ENCODE peak calls at places on chromosomes 13 and 19, in ten cellular contexts. A, N, J, M, P, Z, T, R, L and E are unnamed samples.

GRCh38 chr19:3976495-3977241 is 5.8 kb upstream of the DAPK3 start:
- DNase-seq in A (no peak), N (no peak), J (no peak), M (no peak), P (peak), Z (no peak), T (no peak), R (no peak), L (peak), E (no peak)

GRCh38 chr19:42846597-42846996 is 32.9 kb downstream of the PSG1 start:
- DNase-seq in A (no peak), N (no peak), J (no peak), M (no peak), P (peak), Z (no peak), T (no peak), R (no peak), L (no peak), E (no peak)

GRCh38 chr13:111346281-111346680 is 25.8 kb downstream of the TEX29 start:
- DNase-seq in A (peak), N (no peak), J (no peak), M (no peak), P (no peak), Z (no peak), T (no peak), R (no peak), L (peak), E (no peak)

GRCh38 chr19:57374179-57374578 is 10.8 kb downstream of the TRAPPC2B start:
- DNase-seq in A (no peak), N (no peak), J (no peak), M (no peak), P (no peak), Z (no peak), T (no peak), R (no peak), L (no peak), E (no peak)

GRCh38 chr19:2866495-2867024 is 575 bp upstream of the ZNF556 start:
- DNase-seq in A (no peak), N (no peak), J (no peak), M (no peak), P (no peak), Z (no peak), T (no peak), R (no peak), L (no peak), E (no peak)

GRCh38 chr13:78339927-78340326 is 263.4 kb downstream of the POU4F1 start:
- DNase-seq in A (no peak), N (no peak), J (no peak), M (no peak), P (no peak), Z (no peak), T (no peak), R (no peak), L (no peak), E (no peak)

GRCh38 chr19:30371157-30371845 is 883 bp upstream of the ZNF536 start:
- DNase-seq in A (no peak), N (no peak), J (no peak), M (no peak), P (no peak), Z (no peak), T (no peak), R (no peak), L (no peak), E (no peak)

GRCh38 chr19:51251453-51251790 is 542 bp downstream of the SIGLECL1 start:
- DNase-seq in A (no peak), N (peak), J (no peak), M (no peak), P (no peak), Z (no peak), T (no peak), R (no peak), L (no peak), E (no peak)

GRCh38 chr13:71871180-71871754 is 4.3 kb upstream of the DACH1 start:
- DNase-seq in A (no peak), N (no peak), J (no peak), M (no peak), P (no peak), Z (no peak), T (no peak), R (no peak), L (no peak), E (no peak)

GRCh38 chr19:38118176-38118575 is 105.8 kb downstream of the DPF1 start:
- DNase-seq in A (no peak), N (no peak), J (no peak), M (no peak), P (no peak), Z (no peak), T (no peak), R (no peak), L (no peak), E (no peak)

GRCh38 chr13:51105046-51105445 is 6.0 kb downstream of the C13orf42 start:
- DNase-seq in A (no peak), N (no peak), J (no peak), M (no peak), P (no peak), Z (no peak), T (no peak), R (no peak), L (no peak), E (no peak)

GRCh38 chr13:90732049-90732448 is 615.4 kb upstream of the MIR17HG start:
- DNase-seq in A (no peak), N (peak), J (no peak), M (no peak), P (no peak), Z (no peak), T (no peak), R (no peak), L (no peak), E (no peak)

GRCh38 chr19:46412983-46413261 is 442 bp downstream of the CCDC8 start:
- DNase-seq in A (no peak), N (no peak), J (no peak), M (no peak), P (no peak), Z (no peak), T (no peak), R (no peak), L (no peak), E (no peak)

GRCh38 chr19:46411088-46412033 is 2.0 kb downstream of the CCDC8 start:
- DNase-seq in A (no peak), N (no peak), J (no peak), M (no peak), P (no peak), Z (no peak), T (no peak), R (no peak), L (no peak), E (no peak)

GRCh38 chr19:46410205-46411087 is 2.9 kb downstream of the CCDC8 start:
- DNase-seq in A (no peak), N (no peak), J (no peak), M (no peak), P (no peak), Z (no peak), T (no peak), R (no peak), L (no peak), E (no peak)

GRCh38 chr19:46413262-46414031 is at the start of gene CCDC8:
- DNase-seq in A (peak), N (no peak), J (no peak), M (no peak), P (peak), Z (no peak), T (no peak), R (peak), L (peak), E (no peak)

GRCh38 chr19:46412034-46412982 is 1.1 kb downstream of the CCDC8 start:
- DNase-seq in A (no peak), N (no peak), J (no peak), M (no peak), P (no peak), Z (no peak), T (no peak), R (no peak), L (no peak), E (no peak)
- H3K4me3 ChIP-seq in A (peak), N (no peak), J (peak), M (no peak), P (peak), Z (no peak), T (peak), R (peak), L (peak), E (no peak)

GRCh38 chr19:1849132-1849474 is 820 bp upstream of the REXO1 start:
- DNase-seq in A (no peak), N (no peak), J (no peak), M (no peak), P (no peak), Z (no peak), T (no peak), R (no peak), L (no peak), E (no peak)
- H3K4me3 ChIP-seq in A (no peak), N (no peak), J (no peak), M (no peak), P (no peak), Z (peak), T (no peak), R (peak), L (no peak), E (peak)

GRCh38 chr19:10416083-10416379 is 4.3 kb upstream of the PDE4A start:
- DNase-seq in A (no peak), N (no peak), J (no peak), M (no peak), P (no peak), Z (no peak), T (no peak), R (no peak), L (no peak), E (no peak)
- H3K4me3 ChIP-seq in A (peak), N (peak), J (peak), M (peak), P (peak), Z (peak), T (peak), R (peak), L (peak), E (peak)

GRCh38 chr19:11421607-11422098 is 2.5 kb upstream of the RGL3 start:
- DNase-seq in A (peak), N (peak), J (no peak), M (no peak), P (no peak), Z (no peak), T (no peak), R (no peak), L (peak), E (peak)
- H3K4me3 ChIP-seq in A (peak), N (peak), J (peak), M (peak), P (no peak), Z (no peak), T (no peak), R (peak), L (no peak), E (peak)

GRCh38 chr19:18232540-18233223 is 6.4 kb upstream of the PDE4C start:
- DNase-seq in A (no peak), N (peak), J (no peak), M (no peak), P (no peak), Z (no peak), T (no peak), R (no peak), L (no peak), E (no peak)
- H3K4me3 ChIP-seq in A (no peak), N (no peak), J (no peak), M (no peak), P (no peak), Z (no peak), T (no peak), R (no peak), L (no peak), E (no peak)